ENCODE peak calls at places on chromosome 7, in nine cellular contexts. One of them, this sample, is unnamed.

GRCh38 chr7:101093907-101094306 is 8.6 kb downstream of the TRIM56 start:
- DNase-seq in fibroblast of villous mesenchyme: peak
- DNase-seq in Peyer's patch: no peak
- DNase-seq in CD4-positive, CD25-positive, alpha-beta regulatory T cell: no peak
- DNase-seq in CD4-positive, alpha-beta memory T cell: no peak
- DNase-seq in heart right ventricle: no peak
- DNase-seq in H1: no peak
- DNase-seq in right lobe of liver: no peak
- DNase-seq in lung: no peak
- DNase-seq in this sample: no peak

GRCh38 chr7:110043514-110043913 is 1047.4 kb upstream of the LRRN3 start:
- DNase-seq in fibroblast of villous mesenchyme: no peak
- DNase-seq in Peyer's patch: no peak
- DNase-seq in CD4-positive, CD25-positive, alpha-beta regulatory T cell: no peak
- DNase-seq in CD4-positive, alpha-beta memory T cell: no peak
- DNase-seq in heart right ventricle: no peak
- DNase-seq in H1: no peak
- DNase-seq in right lobe of liver: no peak
- DNase-seq in lung: no peak
- DNase-seq in this sample: no peak

GRCh38 chr7:151428393-151429231 is 11.3 kb downstream of the CRYGN start:
- DNase-seq in fibroblast of villous mesenchyme: peak
- DNase-seq in Peyer's patch: no peak
- DNase-seq in CD4-positive, CD25-positive, alpha-beta regulatory T cell: no peak
- DNase-seq in CD4-positive, alpha-beta memory T cell: no peak
- DNase-seq in heart right ventricle: no peak
- DNase-seq in H1: no peak
- DNase-seq in right lobe of liver: no peak
- DNase-seq in lung: no peak
- DNase-seq in this sample: no peak

GRCh38 chr7:23212395-23212794 is 30.5 kb downstream of the NUP42 start:
- DNase-seq in fibroblast of villous mesenchyme: no peak
- DNase-seq in Peyer's patch: no peak
- DNase-seq in CD4-positive, CD25-positive, alpha-beta regulatory T cell: no peak
- DNase-seq in CD4-positive, alpha-beta memory T cell: no peak
- DNase-seq in heart right ventricle: no peak
- DNase-seq in H1: no peak
- DNase-seq in right lobe of liver: no peak
- DNase-seq in lung: no peak
- DNase-seq in this sample: no peak

GRCh38 chr7:129434172-129434845 is at the start of gene STRIP2:
- DNase-seq in fibroblast of villous mesenchyme: peak
- DNase-seq in Peyer's patch: peak
- DNase-seq in CD4-positive, CD25-positive, alpha-beta regulatory T cell: peak
- DNase-seq in CD4-positive, alpha-beta memory T cell: peak
- DNase-seq in heart right ventricle: peak
- DNase-seq in H1: peak
- DNase-seq in right lobe of liver: peak
- DNase-seq in lung: peak
- DNase-seq in this sample: peak

GRCh38 chr7:155815332-155816191 is 3.3 kb upstream of the SHH start:
- DNase-seq in fibroblast of villous mesenchyme: peak
- DNase-seq in Peyer's patch: peak
- DNase-seq in CD4-positive, CD25-positive, alpha-beta regulatory T cell: peak
- DNase-seq in CD4-positive, alpha-beta memory T cell: peak
- DNase-seq in heart right ventricle: peak
- DNase-seq in H1: no peak
- DNase-seq in right lobe of liver: peak
- DNase-seq in lung: peak
- DNase-seq in this sample: peak

GRCh38 chr7:101567231-101567630 is 61.9 kb downstream of the MYL10 start:
- DNase-seq in fibroblast of villous mesenchyme: no peak
- DNase-seq in Peyer's patch: no peak
- DNase-seq in CD4-positive, CD25-positive, alpha-beta regulatory T cell: no peak
- DNase-seq in CD4-positive, alpha-beta memory T cell: no peak
- DNase-seq in heart right ventricle: no peak
- DNase-seq in H1: no peak
- DNase-seq in right lobe of liver: no peak
- DNase-seq in lung: no peak
- DNase-seq in this sample: no peak

GRCh38 chr7:22364910-22365309 is 8.0 kb upstream of the RAPGEF5 start:
- DNase-seq in fibroblast of villous mesenchyme: no peak
- DNase-seq in Peyer's patch: no peak
- DNase-seq in CD4-positive, CD25-positive, alpha-beta regulatory T cell: no peak
- DNase-seq in CD4-positive, alpha-beta memory T cell: no peak
- DNase-seq in heart right ventricle: no peak
- DNase-seq in H1: no peak
- DNase-seq in right lobe of liver: no peak
- DNase-seq in lung: no peak
- DNase-seq in this sample: no peak

GRCh38 chr7:43148161-43148731 is 35.8 kb downstream of the HECW1 start:
- DNase-seq in fibroblast of villous mesenchyme: peak
- DNase-seq in Peyer's patch: no peak
- DNase-seq in CD4-positive, CD25-positive, alpha-beta regulatory T cell: no peak
- DNase-seq in CD4-positive, alpha-beta memory T cell: no peak
- DNase-seq in heart right ventricle: no peak
- DNase-seq in H1: no peak
- DNase-seq in right lobe of liver: no peak
- DNase-seq in lung: no peak
- DNase-seq in this sample: no peak

GRCh38 chr7:73423519-73424485 is 9.8 kb upstream of the FZD9 start:
- DNase-seq in fibroblast of villous mesenchyme: no peak
- DNase-seq in Peyer's patch: no peak
- DNase-seq in CD4-positive, CD25-positive, alpha-beta regulatory T cell: no peak
- DNase-seq in CD4-positive, alpha-beta memory T cell: no peak
- DNase-seq in heart right ventricle: peak
- DNase-seq in H1: no peak
- DNase-seq in right lobe of liver: no peak
- DNase-seq in lung: no peak
- DNase-seq in this sample: no peak

GRCh38 chr7:73427902-73428696 is 5.5 kb upstream of the FZD9 start:
- DNase-seq in fibroblast of villous mesenchyme: no peak
- DNase-seq in Peyer's patch: no peak
- DNase-seq in CD4-positive, CD25-positive, alpha-beta regulatory T cell: no peak
- DNase-seq in CD4-positive, alpha-beta memory T cell: no peak
- DNase-seq in heart right ventricle: no peak
- DNase-seq in H1: no peak
- DNase-seq in right lobe of liver: no peak
- DNase-seq in lung: no peak
- DNase-seq in this sample: no peak

GRCh38 chr7:73425356-73425983 is 8.1 kb upstream of the FZD9 start:
- DNase-seq in fibroblast of villous mesenchyme: no peak
- DNase-seq in Peyer's patch: no peak
- DNase-seq in CD4-positive, CD25-positive, alpha-beta regulatory T cell: no peak
- DNase-seq in CD4-positive, alpha-beta memory T cell: no peak
- DNase-seq in heart right ventricle: no peak
- DNase-seq in H1: no peak
- DNase-seq in right lobe of liver: no peak
- DNase-seq in lung: no peak
- DNase-seq in this sample: no peak

GRCh38 chr7:73426016-73426415 is 7.6 kb upstream of the FZD9 start:
- DNase-seq in fibroblast of villous mesenchyme: no peak
- DNase-seq in Peyer's patch: no peak
- DNase-seq in CD4-positive, CD25-positive, alpha-beta regulatory T cell: no peak
- DNase-seq in CD4-positive, alpha-beta memory T cell: no peak
- DNase-seq in heart right ventricle: no peak
- DNase-seq in H1: no peak
- DNase-seq in right lobe of liver: no peak
- DNase-seq in lung: no peak
- DNase-seq in this sample: no peak

GRCh38 chr7:73424486-73424885 is 9.1 kb upstream of the FZD9 start:
- DNase-seq in fibroblast of villous mesenchyme: no peak
- DNase-seq in Peyer's patch: no peak
- DNase-seq in CD4-positive, CD25-positive, alpha-beta regulatory T cell: no peak
- DNase-seq in CD4-positive, alpha-beta memory T cell: no peak
- DNase-seq in heart right ventricle: no peak
- DNase-seq in H1: no peak
- DNase-seq in right lobe of liver: no peak
- DNase-seq in lung: no peak
- DNase-seq in this sample: no peak
- H3K4me3 ChIP-seq in fibroblast of villous mesenchyme: no peak
- H3K4me3 ChIP-seq in Peyer's patch: peak
- H3K4me3 ChIP-seq in CD4-positive, CD25-positive, alpha-beta regulatory T cell: no peak
- H3K4me3 ChIP-seq in CD4-positive, alpha-beta memory T cell: no peak
- H3K4me3 ChIP-seq in heart right ventricle: no peak
- H3K4me3 ChIP-seq in H1: peak
- H3K4me3 ChIP-seq in right lobe of liver: no peak
- H3K4me3 ChIP-seq in lung: no peak
- H3K4me3 ChIP-seq in this sample: peak

GRCh38 chr7:32147909-32148308 is 77.7 kb upstream of the PDE1C start:
- DNase-seq in fibroblast of villous mesenchyme: no peak
- DNase-seq in Peyer's patch: no peak
- DNase-seq in CD4-positive, CD25-positive, alpha-beta regulatory T cell: no peak
- DNase-seq in CD4-positive, alpha-beta memory T cell: no peak
- DNase-seq in heart right ventricle: no peak
- DNase-seq in H1: no peak
- DNase-seq in right lobe of liver: no peak
- DNase-seq in lung: no peak
- DNase-seq in this sample: no peak

GRCh38 chr7:32152576-32152975 is 82.4 kb upstream of the PDE1C start:
- DNase-seq in fibroblast of villous mesenchyme: no peak
- DNase-seq in Peyer's patch: no peak
- DNase-seq in CD4-positive, CD25-positive, alpha-beta regulatory T cell: no peak
- DNase-seq in CD4-positive, alpha-beta memory T cell: no peak
- DNase-seq in heart right ventricle: no peak
- DNase-seq in H1: no peak
- DNase-seq in right lobe of liver: no peak
- DNase-seq in lung: no peak
- DNase-seq in this sample: no peak

GRCh38 chr7:32153006-32153405 is 82.8 kb upstream of the PDE1C start:
- DNase-seq in fibroblast of villous mesenchyme: no peak
- DNase-seq in Peyer's patch: no peak
- DNase-seq in CD4-positive, CD25-positive, alpha-beta regulatory T cell: no peak
- DNase-seq in CD4-positive, alpha-beta memory T cell: no peak
- DNase-seq in heart right ventricle: no peak
- DNase-seq in H1: no peak
- DNase-seq in right lobe of liver: no peak
- DNase-seq in lung: no peak
- DNase-seq in this sample: no peak

GRCh38 chr7:32150039-32150438 is 79.8 kb upstream of the PDE1C start:
- DNase-seq in fibroblast of villous mesenchyme: no peak
- DNase-seq in Peyer's patch: no peak
- DNase-seq in CD4-positive, CD25-positive, alpha-beta regulatory T cell: no peak
- DNase-seq in CD4-positive, alpha-beta memory T cell: no peak
- DNase-seq in heart right ventricle: peak
- DNase-seq in H1: no peak
- DNase-seq in right lobe of liver: no peak
- DNase-seq in lung: no peak
- DNase-seq in this sample: no peak

DNA sequence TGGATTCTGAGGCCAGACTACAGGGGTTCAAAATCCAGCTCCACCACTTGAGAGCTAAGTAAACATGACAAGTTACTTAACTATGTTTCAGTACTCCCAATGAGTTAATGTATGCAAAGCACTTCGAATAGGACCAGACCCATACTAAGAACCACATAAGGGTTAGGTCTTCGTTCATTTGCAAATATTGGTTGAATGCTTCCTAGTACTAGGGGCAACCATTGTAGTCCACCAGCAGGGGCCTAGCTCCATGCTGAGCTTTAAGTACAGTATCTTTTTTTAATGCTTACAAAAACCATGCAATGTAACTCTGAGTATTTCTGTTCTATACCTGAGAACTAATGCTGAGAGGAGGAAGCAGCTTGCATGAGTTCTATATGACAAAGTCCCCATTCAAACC is 80.4 kb upstream of the PDE1C start:
- DNase-seq in fibroblast of villous mesenchyme: no peak
- DNase-seq in Peyer's patch: no peak
- DNase-seq in CD4-positive, CD25-positive, alpha-beta regulatory T cell: no peak
- DNase-seq in CD4-positive, alpha-beta memory T cell: no peak
- DNase-seq in heart right ventricle: no peak
- DNase-seq in H1: no peak
- DNase-seq in right lobe of liver: no peak
- DNase-seq in lung: no peak
- DNase-seq in this sample: no peak
- H3K4me3 ChIP-seq in fibroblast of villous mesenchyme: no peak
- H3K4me3 ChIP-seq in Peyer's patch: no peak
- H3K4me3 ChIP-seq in CD4-positive, CD25-positive, alpha-beta regulatory T cell: no peak
- H3K4me3 ChIP-seq in CD4-positive, alpha-beta memory T cell: no peak
- H3K4me3 ChIP-seq in heart right ventricle: no peak
- H3K4me3 ChIP-seq in H1: no peak
- H3K4me3 ChIP-seq in right lobe of liver: no peak
- H3K4me3 ChIP-seq in lung: no peak
- H3K4me3 ChIP-seq in this sample: no peak

DNA sequence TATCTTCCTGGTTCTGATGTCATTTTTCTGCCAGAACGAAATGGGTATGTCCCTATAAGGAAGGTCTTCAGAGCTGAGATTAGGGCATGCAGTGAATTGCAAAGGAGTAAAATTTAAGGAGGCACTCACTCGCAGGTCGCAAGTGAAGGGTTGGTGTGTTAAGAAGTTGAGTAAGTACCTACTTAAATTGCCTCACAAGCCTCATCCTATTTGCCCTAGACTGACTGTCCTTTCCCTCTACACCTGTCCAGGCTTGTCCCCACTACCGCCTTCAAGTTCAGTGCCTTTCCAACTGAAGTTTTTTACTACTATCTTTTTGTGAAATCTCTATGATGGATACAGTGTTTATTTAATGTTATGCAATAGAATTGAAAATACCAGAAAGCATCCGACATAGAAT is 191.5 kb downstream of the AHR start:
- DNase-seq in fibroblast of villous mesenchyme: no peak
- DNase-seq in Peyer's patch: no peak
- DNase-seq in CD4-positive, CD25-positive, alpha-beta regulatory T cell: no peak
- DNase-seq in CD4-positive, alpha-beta memory T cell: no peak
- DNase-seq in heart right ventricle: no peak
- DNase-seq in H1: no peak
- DNase-seq in right lobe of liver: no peak
- DNase-seq in lung: no peak
- DNase-seq in this sample: no peak
- H3K4me3 ChIP-seq in fibroblast of villous mesenchyme: no peak
- H3K4me3 ChIP-seq in Peyer's patch: no peak
- H3K4me3 ChIP-seq in CD4-positive, CD25-positive, alpha-beta regulatory T cell: no peak
- H3K4me3 ChIP-seq in CD4-positive, alpha-beta memory T cell: no peak
- H3K4me3 ChIP-seq in heart right ventricle: no peak
- H3K4me3 ChIP-seq in H1: no peak
- H3K4me3 ChIP-seq in right lobe of liver: no peak
- H3K4me3 ChIP-seq in lung: no peak
- H3K4me3 ChIP-seq in this sample: no peak

DNA sequence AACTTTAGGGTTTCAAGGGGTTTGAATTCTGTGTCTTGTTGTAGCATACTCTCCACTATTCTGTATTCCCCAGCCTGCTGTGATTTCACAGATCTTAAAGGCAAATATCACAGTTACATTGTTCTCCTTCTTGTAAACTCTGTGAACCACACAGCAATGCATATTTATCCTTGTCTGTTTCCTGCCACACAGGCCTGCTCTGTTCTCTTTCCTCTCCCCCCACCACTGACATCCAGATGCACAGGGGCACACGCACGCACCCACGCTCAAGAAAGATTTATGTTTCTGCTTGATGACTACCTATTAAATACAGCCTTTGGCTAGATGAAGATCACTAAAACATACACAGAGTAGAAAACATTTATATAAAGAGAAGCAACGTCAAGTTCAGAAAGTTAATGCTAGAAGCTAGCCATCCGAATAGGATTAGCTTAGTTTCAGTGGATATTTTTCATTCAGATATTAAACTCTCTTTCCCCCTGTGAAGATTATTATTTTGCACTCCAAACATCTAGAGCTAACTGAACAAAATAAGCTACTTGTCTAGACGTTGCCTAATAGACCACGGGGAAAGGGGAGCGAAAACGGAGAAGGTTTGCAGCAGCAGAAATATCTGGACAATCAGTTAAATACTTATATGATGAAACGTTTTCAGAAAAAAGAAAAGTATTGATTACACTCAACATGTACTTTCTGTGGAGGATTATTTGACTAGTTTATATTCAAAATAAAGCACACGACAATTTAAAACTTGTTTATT is 193.1 kb upstream of the SEMA3C start:
- DNase-seq in fibroblast of villous mesenchyme: peak
- DNase-seq in Peyer's patch: no peak
- DNase-seq in CD4-positive, CD25-positive, alpha-beta regulatory T cell: no peak
- DNase-seq in CD4-positive, alpha-beta memory T cell: no peak
- DNase-seq in heart right ventricle: no peak
- DNase-seq in H1: no peak
- DNase-seq in right lobe of liver: no peak
- DNase-seq in lung: no peak
- DNase-seq in this sample: no peak
- H3K4me3 ChIP-seq in fibroblast of villous mesenchyme: no peak
- H3K4me3 ChIP-seq in Peyer's patch: no peak
- H3K4me3 ChIP-seq in CD4-positive, CD25-positive, alpha-beta regulatory T cell: no peak
- H3K4me3 ChIP-seq in CD4-positive, alpha-beta memory T cell: no peak
- H3K4me3 ChIP-seq in heart right ventricle: no peak
- H3K4me3 ChIP-seq in H1: no peak
- H3K4me3 ChIP-seq in right lobe of liver: no peak
- H3K4me3 ChIP-seq in lung: no peak
- H3K4me3 ChIP-seq in this sample: no peak